ENCODE peak calls at places on chromosomes 4 and X, in seven cellular contexts. E, D, M, H, I, F and S are unnamed samples.

GRCh38 chr4:186144596-186145569 is 40.4 kb downstream of the FAM149A start:
- DNase-seq in E (no peak), D (peak), M (peak), H (peak), I (peak), F (no peak), S (no peak)

GRCh38 chr4:187685247-187685646 is 310.3 kb upstream of the ZFP42 start:
- DNase-seq in E (no peak), D (no peak), M (no peak), H (no peak), I (no peak), F (no peak), S (no peak)

GRCh38 chrX:102659790-102660757 is 8.8 kb downstream of the GPRASP1 start:
- DNase-seq in E (peak), D (peak), M (peak), H (peak), I (peak), F (no peak), S (no peak)

GRCh38 chr4:102535398-102536082 is 34.4 kb downstream of the NFKB1 start:
- DNase-seq in E (no peak), D (peak), M (no peak), H (no peak), I (no peak), F (no peak), S (no peak)

GRCh38 chr4:122346036-122346435 is 32.8 kb upstream of the ADAD1 start:
- DNase-seq in E (no peak), D (no peak), M (no peak), H (no peak), I (no peak), F (no peak), S (no peak)

GRCh38 chr4:185261971-185262370 is 52.6 kb downstream of the SNX25 start:
- DNase-seq in E (no peak), D (no peak), M (no peak), H (no peak), I (no peak), F (no peak), S (no peak)

GRCh38 chr4:1872918-1873269 is 1.7 kb downstream of the NSD2 start:
- DNase-seq in E (peak), D (peak), M (no peak), H (no peak), I (no peak), F (no peak), S (no peak)

GRCh38 chr4:1374706-1375045 is 27.7 kb downstream of the UVSSA start:
- DNase-seq in E (no peak), D (no peak), M (peak), H (no peak), I (peak), F (no peak), S (no peak)

GRCh38 chr4:13539047-13539720 is 5.1 kb downstream of the NKX3-2 start:
- DNase-seq in E (no peak), D (peak), M (no peak), H (no peak), I (no peak), F (no peak), S (no peak)

GRCh38 chr4:576245-576821 is at the start of gene TMEM271:
- DNase-seq in E (no peak), D (no peak), M (no peak), H (no peak), I (no peak), F (no peak), S (peak)

GRCh38 chrX:130861462-130861861 is 41.5 kb downstream of the ENOX2 start:
- DNase-seq in E (no peak), D (no peak), M (no peak), H (no peak), I (no peak), F (no peak), S (no peak)

GRCh38 chr4:111209706-111210105 is 586.8 kb upstream of the PITX2 start:
- DNase-seq in E (no peak), D (no peak), M (no peak), H (no peak), I (no peak), F (no peak), S (no peak)

GRCh38 chr4:56406151-56406550 is 18.9 kb upstream of the AASDH start:
- DNase-seq in E (no peak), D (no peak), M (no peak), H (no peak), I (no peak), F (no peak), S (no peak)

GRCh38 chr4:1474126-1475090 is 68.2 kb upstream of the NKX1-1 start:
- DNase-seq in E (no peak), D (no peak), M (no peak), H (no peak), I (peak), F (no peak), S (no peak)

GRCh38 chr4:114087596-114088230 is 108.3 kb upstream of the ARSJ start:
- DNase-seq in E (no peak), D (peak), M (no peak), H (no peak), I (no peak), F (peak), S (no peak)

GRCh38 chr4:70902577-70903281 is 560 bp downstream of the MOB1B start:
- DNase-seq in E (peak), D (peak), M (no peak), H (peak), I (no peak), F (no peak), S (no peak)

GRCh38 chr4:139844057-139844456 is 178.4 kb downstream of the MGST2 start:
- DNase-seq in E (no peak), D (peak), M (no peak), H (no peak), I (no peak), F (no peak), S (no peak)

GRCh38 chrX:54885740-54886139 is 34.9 kb upstream of the TRO start:
- DNase-seq in E (no peak), D (no peak), M (no peak), H (no peak), I (no peak), F (no peak), S (no peak)

GRCh38 chr4:125390126-125390525 is 75.4 kb downstream of the FAT4 start:
- DNase-seq in E (no peak), D (peak), M (no peak), H (no peak), I (no peak), F (no peak), S (no peak)

GRCh38 chr4:80189581-80189955 is 7.7 kb upstream of the PRDM8 start:
- DNase-seq in E (no peak), D (no peak), M (no peak), H (no peak), I (no peak), F (no peak), S (no peak)

GRCh38 chr4:61395754-61396153 is 195.6 kb downstream of the ADGRL3 start:
- DNase-seq in E (no peak), D (no peak), M (no peak), H (no peak), I (no peak), F (no peak), S (no peak)

GRCh38 chr4:88195666-88196365 is 37.4 kb upstream of the ABCG2 start:
- DNase-seq in E (no peak), D (no peak), M (no peak), H (no peak), I (no peak), F (no peak), S (no peak)

GRCh38 chr4:51942833-51943215 is 77.3 kb downstream of the LRRC66 start:
- DNase-seq in E (no peak), D (no peak), M (no peak), H (no peak), I (no peak), F (no peak), S (no peak)

GRCh38 chr4:20592666-20593065 is 107.6 kb upstream of the PACRGL start:
- DNase-seq in E (no peak), D (peak), M (no peak), H (no peak), I (no peak), F (no peak), S (no peak)

GRCh38 chr4:138035781-138036258 is 206.3 kb downstream of the SLC7A11 start:
- DNase-seq in E (peak), D (peak), M (no peak), H (no peak), I (no peak), F (no peak), S (no peak)

GRCh38 chr4:128916832-128917231 is 107.3 kb downstream of the JADE1 start:
- DNase-seq in E (peak), D (no peak), M (peak), H (no peak), I (no peak), F (no peak), S (no peak)

GRCh38 chr4:1841201-1841885 is 14.6 kb downstream of the LETM1 start:
- DNase-seq in E (no peak), D (no peak), M (no peak), H (no peak), I (no peak), F (no peak), S (no peak)

GRCh38 chrX:103831342-103831802 is 685 bp downstream of the RAB9B start:
- DNase-seq in E (no peak), D (no peak), M (peak), H (no peak), I (no peak), F (peak), S (no peak)

GRCh38 chr4:151356510-151356909 is 31.1 kb upstream of the SH3D19 start:
- DNase-seq in E (no peak), D (peak), M (no peak), H (no peak), I (no peak), F (no peak), S (no peak)

GRCh38 chr4:8199594-8200301 is 658 bp downstream of the SH3TC1 start:
- DNase-seq in E (no peak), D (no peak), M (no peak), H (no peak), I (no peak), F (no peak), S (no peak)

GRCh38 chr4:173257732-173258717 is 76.1 kb downstream of the HMGB2 start:
- DNase-seq in E (peak), D (peak), M (peak), H (peak), I (peak), F (no peak), S (no peak)

GRCh38 chr4:16450724-16451123 is 224.5 kb upstream of the TAPT1 start:
- DNase-seq in E (no peak), D (no peak), M (no peak), H (no peak), I (no peak), F (no peak), S (no peak)
- TF ChIP-seq CTCF in E (no peak), D (peak), M (no peak), H (no peak), I (peak), F (peak), S (peak)

GRCh38 chrX:148552775-148553174 is 52.4 kb downstream of the AFF2 start:
- DNase-seq in E (peak), D (no peak), M (no peak), H (no peak), I (no peak), F (no peak), S (no peak)
- TF ChIP-seq CTCF in E (peak), D (no peak), M (peak), H (no peak), I (no peak), F (no peak), S (no peak)

DNA sequence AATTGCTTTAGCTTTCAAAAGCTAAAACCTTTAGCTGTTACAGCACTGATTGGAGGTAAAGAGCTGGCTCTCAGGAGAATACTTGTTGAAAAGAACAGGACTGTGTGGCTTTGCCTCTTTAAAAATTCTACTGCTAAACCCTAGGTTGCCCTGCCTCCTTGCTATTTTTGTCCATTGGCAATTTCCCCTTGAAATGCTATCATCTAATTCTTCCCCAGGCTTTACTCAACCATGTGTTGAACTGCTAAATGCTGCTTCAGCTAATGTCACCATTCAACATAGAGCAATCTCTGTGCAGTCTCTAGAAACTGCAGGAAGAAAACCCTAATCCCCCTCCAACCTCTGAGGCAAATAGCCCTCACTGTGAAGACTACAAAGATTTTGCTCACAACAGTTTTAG is 203.7 kb upstream of the ARX start:
- DNase-seq in E (no peak), D (no peak), M (no peak), H (no peak), I (no peak), F (no peak), S (no peak)
- TF ChIP-seq CTCF in E (no peak), D (no peak), M (no peak), H (no peak), I (no peak), F (no peak), S (no peak)

GRCh38 chrX:49101629-49101984 is 21.9 kb upstream of the WDR45 start:
- DNase-seq in E (peak), D (no peak), M (no peak), H (no peak), I (no peak), F (no peak), S (no peak)
- TF ChIP-seq CTCF in E (peak), D (no peak), M (no peak), H (no peak), I (no peak), F (no peak), S (no peak)

DNA sequence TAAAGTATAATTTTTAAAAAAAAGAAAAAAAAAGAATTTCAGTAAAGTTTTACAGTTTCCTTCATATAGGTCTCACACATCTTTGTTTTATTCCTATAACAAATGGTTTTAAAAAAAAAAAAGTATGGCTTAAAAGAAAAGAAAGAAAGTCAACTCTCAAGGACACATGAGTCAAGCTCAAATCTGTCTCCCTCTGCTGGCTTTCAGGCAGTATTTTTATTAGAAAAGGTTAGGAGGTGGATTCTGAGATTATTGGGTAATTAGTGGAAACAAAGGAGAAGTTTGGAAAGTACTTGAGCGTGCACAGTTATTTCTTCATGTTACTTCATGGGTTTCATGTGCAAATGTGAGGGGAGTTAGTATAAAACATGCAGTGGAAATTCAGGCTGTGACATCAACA is 36.6 kb upstream of the BTC start:
- DNase-seq in E (no peak), D (no peak), M (no peak), H (no peak), I (no peak), F (no peak), S (no peak)
- TF ChIP-seq CTCF in E (peak), D (no peak), M (no peak), H (no peak), I (no peak), F (no peak), S (no peak)

GRCh38 chrX:43068639-43069038 is 290.7 kb upstream of the PPP1R2C start:
- DNase-seq in E (no peak), D (no peak), M (no peak), H (no peak), I (no peak), F (no peak), S (no peak)

GRCh38 chrX:43065978-43066377 is 288.0 kb upstream of the PPP1R2C start:
- DNase-seq in E (no peak), D (no peak), M (no peak), H (no peak), I (no peak), F (no peak), S (no peak)

DNA sequence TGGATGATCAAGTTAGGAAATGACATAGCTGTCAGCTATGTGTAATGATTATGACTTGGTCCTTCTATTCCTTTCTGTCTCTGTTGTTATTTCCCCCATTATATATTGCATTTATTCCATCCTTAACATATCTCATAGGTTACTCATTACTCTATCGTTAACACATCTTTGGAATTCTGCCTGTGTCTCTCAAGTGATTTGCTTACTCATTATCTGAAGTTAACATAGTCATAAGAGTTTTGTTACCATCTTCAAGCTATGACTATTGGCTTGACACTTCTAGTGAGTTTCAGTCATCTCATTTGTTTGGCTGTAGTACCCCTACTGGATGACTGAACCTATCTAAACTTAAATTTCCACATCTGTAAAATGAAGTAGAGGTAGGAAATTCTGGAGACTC is 286.1 kb upstream of the PPP1R2C start:
- DNase-seq in E (no peak), D (no peak), M (no peak), H (no peak), I (no peak), F (no peak), S (no peak)
- TF ChIP-seq CTCF in E (no peak), D (no peak), M (no peak), H (no peak), I (no peak), F (no peak), S (no peak)

GRCh38 chrX:147803948-147804347 is 107.8 kb upstream of the FMR1 start:
- DNase-seq in E (peak), D (no peak), M (no peak), H (no peak), I (no peak), F (no peak), S (no peak)
- TF ChIP-seq CTCF in E (peak), D (no peak), M (peak), H (peak), I (no peak), F (no peak), S (peak)

DNA sequence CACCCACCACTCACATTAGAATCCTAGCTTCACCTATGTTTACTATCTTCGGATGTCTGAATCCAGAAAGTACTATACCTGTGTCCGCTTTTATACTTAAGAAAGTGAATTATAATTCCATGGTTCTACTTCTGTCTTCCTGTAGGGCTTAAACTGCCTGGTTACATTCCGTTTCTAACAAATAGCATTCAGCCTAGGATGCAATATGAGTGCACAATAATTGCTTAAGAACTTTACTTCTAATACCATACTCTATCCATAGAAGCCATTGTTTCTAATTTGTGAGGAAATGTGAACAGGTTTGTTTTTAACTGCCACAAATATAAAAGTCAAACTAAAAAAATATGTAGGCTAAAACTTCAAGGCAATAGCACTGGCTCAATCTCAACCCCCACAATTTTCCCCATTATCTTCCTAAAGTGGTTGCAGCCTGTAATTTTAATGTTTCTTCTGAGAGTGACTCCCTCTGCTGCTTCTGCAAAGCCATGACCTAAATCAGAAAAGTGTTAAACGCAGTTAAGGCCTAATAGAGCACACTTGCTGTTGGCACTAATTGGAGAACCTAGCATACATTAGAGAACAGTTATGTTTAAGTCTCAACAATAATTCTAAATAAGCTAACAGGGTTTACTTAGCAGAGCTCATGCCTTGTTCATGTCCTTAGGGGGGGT is 4.2 kb downstream of the UNC5C start:
- DNase-seq in E (no peak), D (no peak), M (no peak), H (no peak), I (no peak), F (no peak), S (no peak)
- TF ChIP-seq CTCF in E (no peak), D (no peak), M (no peak), H (peak), I (no peak), F (no peak), S (no peak)

GRCh38 chr4:4327652-4328121 is 37.6 kb downstream of the ZBTB49 start:
- DNase-seq in E (no peak), D (peak), M (peak), H (peak), I (no peak), F (no peak), S (no peak)
- TF ChIP-seq CTCF in E (peak), D (peak), M (no peak), H (peak), I (no peak), F (no peak), S (peak)